ENCODE peak calls at places on chromosome 20, in five cellular contexts. D is PC-3; T is central memory CD8-positive, alpha-beta T cell; A is CD4-positive, CD25-positive, alpha-beta regulatory T cell; N is Right ventricle myocardium superior. R is an unnamed sample.

GRCh38 chr20:53813728-53814459 is 220.3 kb upstream of the ZNF217 start:
- ATAC-seq in D (no peak), A (no peak), T (no peak), N (no peak), R (no peak)

GRCh38 chr20:23595941-23596340 is 9.8 kb downstream of the CST9 start:
- ATAC-seq in A (no peak), N (no peak), T (no peak), D (no peak), R (no peak)

GRCh38 chr20:4150095-4150492 is 134.7 kb upstream of the RNF24 start:
- ATAC-seq in A (no peak), D (peak; percentile 4), N (peak; percentile 19), T (no peak), R (no peak)

GRCh38 chr20:45383131-45383530 is 5.0 kb upstream of the TP53TG5 start:
- ATAC-seq in D (peak; percentile 97), N (no peak), A (no peak), T (no peak), R (no peak)

GRCh38 chr20:38290829-38291581 is 13.0 kb upstream of the BPI start:
- ATAC-seq in A (no peak), D (peak; percentile 86), N (peak; percentile 73), T (no peak), R (peak; percentile 32)

GRCh38 chr20:1130849-1131248 is 12.4 kb downstream of the PSMF1 start:
- ATAC-seq in A (no peak), D (no peak), T (no peak), N (peak; percentile 76), R (no peak)

GRCh38 chr20:24153101-24154040 is 164.8 kb upstream of the GGTLC1 start:
- ATAC-seq in T (no peak), A (no peak), N (peak; percentile 55), D (no peak), R (no peak)

GRCh38 chr20:8601542-8601912 is 467.4 kb upstream of the PLCB4 start:
- ATAC-seq in N (no peak), D (peak; percentile 33), T (peak; percentile 32), A (no peak), R (no peak)

GRCh38 chr20:62182469-62183425 is at the start of gene MTG2:
- ATAC-seq in A (peak; percentile 89), T (peak; percentile 95), N (peak; percentile 98), D (peak; percentile 98), R (peak; percentile 98)

GRCh38 chr20:31587545-31588389 is 17.3 kb upstream of the ID1 start:
- ATAC-seq in A (no peak), T (no peak), D (peak; percentile 61), N (peak; percentile 91), R (peak; percentile 87)

GRCh38 chr20:6976535-6976934 is 209.0 kb downstream of the BMP2 start:
- ATAC-seq in T (no peak), N (no peak), D (no peak), A (no peak), R (no peak)

GRCh38 chr20:45077559-45077958 is 23.4 kb downstream of the KCNS1 start:
- ATAC-seq in N (no peak), D (no peak), A (no peak), T (no peak), R (no peak)

GRCh38 chr20:15317546-15318242 is 980.3 kb upstream of the FLRT3 start:
- ATAC-seq in T (no peak), N (no peak), A (no peak), D (no peak), R (no peak)

GRCh38 chr20:10322073-10323012 is 103.7 kb downstream of the SNAP25 start:
- ATAC-seq in T (no peak), D (no peak), N (no peak), A (no peak), R (no peak)

GRCh38 chr20:9024596-9024995 is 44.3 kb upstream of the PLCB4 start:
- ATAC-seq in T (no peak), D (no peak), N (no peak), A (no peak), R (no peak)

GRCh38 chr20:31549513-31549880 is 35.3 kb downstream of the HM13 start:
- ATAC-seq in N (no peak), D (no peak), T (no peak), A (no peak), R (no peak)

GRCh38 chr20:32752458-32753250 is 9.4 kb upstream of the COMMD7 start:
- ATAC-seq in N (no peak), D (peak; percentile 75), T (no peak), A (no peak), R (no peak)

GRCh38 chr20:17992847-17993508 is 24.2 kb downstream of the MGME1 start:
- ATAC-seq in A (no peak), T (no peak), D (peak; percentile 79), N (no peak), R (no peak)

GRCh38 chr20:17453592-17453991 is 77.6 kb downstream of the BFSP1 start:
- ATAC-seq in A (no peak), T (no peak), D (no peak), N (no peak), R (no peak)

GRCh38 chr20:16317445-16318362 is 255.5 kb downstream of the KIF16B start:
- ATAC-seq in N (no peak), D (no peak), A (no peak), T (no peak), R (no peak)

GRCh38 chr20:33840759-33841438 is 29.8 kb downstream of the CHMP4B start:
- ATAC-seq in N (no peak), A (no peak), T (no peak), D (no peak), R (no peak)

GRCh38 chr20:47456952-47457724 is 44.5 kb upstream of the NCOA3 start:
- ATAC-seq in A (no peak), D (peak; percentile 29), T (no peak), N (no peak), R (no peak)

GRCh38 chr20:49937023-49937929 is 1.1 kb downstream of the RNF114 start:
- ATAC-seq in A (no peak), N (no peak), D (peak; percentile 28), T (no peak), R (no peak)

GRCh38 chr20:8176276-8176675 is 44.2 kb downstream of the PLCB1 start:
- ATAC-seq in D (no peak), N (no peak), A (no peak), T (no peak), R (no peak)

GRCh38 chr20:23476015-23476754 is 14.7 kb upstream of the CST8 start:
- ATAC-seq in D (no peak), T (no peak), N (no peak), A (no peak), R (no peak)

GRCh38 chr20:57991211-57991841 is 237.1 kb downstream of the ANKRD60 start:
- ATAC-seq in T (no peak), D (peak; percentile 84), N (peak; percentile 47), A (no peak), R (peak; percentile 71)

GRCh38 chr20:41428285-41428684 is 61.7 kb upstream of the EMILIN3 start:
- ATAC-seq in A (peak; percentile 96), D (peak; percentile 42), T (no peak), N (no peak), R (no peak)

GRCh38 chr20:49557449-49557848 is 10.5 kb downstream of the PTGIS start:
- ATAC-seq in T (no peak), N (no peak), D (no peak), A (no peak), R (no peak)

GRCh38 chr20:11555510-11555909 is 362.2 kb upstream of the BTBD3 start:
- ATAC-seq in A (no peak), T (no peak), D (no peak), N (no peak), R (no peak)

GRCh38 chr20:35710039-35710438 is 10.8 kb downstream of the ROMO1 start:
- ATAC-seq in A (no peak), T (no peak), N (no peak), D (no peak), R (no peak)

R was measured in gastroesophageal sphincter.